ENCODE peak calls at places on chromosomes 11 and 22, in six cellular contexts. One of them, this sample, is unnamed.

GRCh38 chr11:67500818-67501584 is 4.2 kb downstream of the PITPNM1 start:
- DNase-seq in brain microvascular endothelial cell: no peak
- DNase-seq in A549: no peak
- DNase-seq in HFF-Myc: no peak
- DNase-seq in tibial artery: no peak
- DNase-seq in tibial nerve: no peak
- DNase-seq in this sample: no peak

GRCh38 chr11:8928981-8929615 is 3.6 kb downstream of the C11orf16 start:
- DNase-seq in brain microvascular endothelial cell: no peak
- DNase-seq in A549: no peak
- DNase-seq in HFF-Myc: no peak
- DNase-seq in tibial artery: no peak
- DNase-seq in tibial nerve: no peak
- DNase-seq in this sample: no peak

GRCh38 chr22:24059121-24059520 is 48.0 kb downstream of the CABIN1 start:
- DNase-seq in brain microvascular endothelial cell: peak
- DNase-seq in A549: no peak
- DNase-seq in HFF-Myc: peak
- DNase-seq in tibial artery: peak
- DNase-seq in tibial nerve: no peak
- DNase-seq in this sample: no peak

GRCh38 chr22:31556627-31557203 is 60.4 kb downstream of the SFI1 start:
- DNase-seq in brain microvascular endothelial cell: peak
- DNase-seq in A549: peak
- DNase-seq in HFF-Myc: no peak
- DNase-seq in tibial artery: no peak
- DNase-seq in tibial nerve: no peak
- DNase-seq in this sample: no peak

GRCh38 chr11:104965735-104966134 is 2.6 kb downstream of the CASP4 start:
- DNase-seq in brain microvascular endothelial cell: no peak
- DNase-seq in A549: no peak
- DNase-seq in HFF-Myc: no peak
- DNase-seq in tibial artery: no peak
- DNase-seq in tibial nerve: no peak
- DNase-seq in this sample: no peak

GRCh38 chr11:84022221-84022620 is 736.1 kb upstream of the CCDC90B start:
- DNase-seq in brain microvascular endothelial cell: no peak
- DNase-seq in A549: no peak
- DNase-seq in HFF-Myc: no peak
- DNase-seq in tibial artery: no peak
- DNase-seq in tibial nerve: no peak
- DNase-seq in this sample: no peak

GRCh38 chr11:116498161-116498560 is 274.6 kb downstream of the BUD13 start:
- DNase-seq in brain microvascular endothelial cell: no peak
- DNase-seq in A549: no peak
- DNase-seq in HFF-Myc: no peak
- DNase-seq in tibial artery: no peak
- DNase-seq in tibial nerve: no peak
- DNase-seq in this sample: no peak

GRCh38 chr22:22666307-22667091 is 22.1 kb downstream of the GGTLC2 start:
- DNase-seq in brain microvascular endothelial cell: peak
- DNase-seq in A549: peak
- DNase-seq in HFF-Myc: no peak
- DNase-seq in tibial artery: no peak
- DNase-seq in tibial nerve: no peak
- DNase-seq in this sample: no peak

GRCh38 chr11:3000032-3000961 is 8.2 kb upstream of the NAP1L4 start:
- DNase-seq in brain microvascular endothelial cell: peak
- DNase-seq in A549: no peak
- DNase-seq in HFF-Myc: no peak
- DNase-seq in tibial artery: no peak
- DNase-seq in tibial nerve: no peak
- DNase-seq in this sample: no peak

GRCh38 chr11:34827239-34827638 is 88.9 kb downstream of the APIP start:
- DNase-seq in brain microvascular endothelial cell: no peak
- DNase-seq in A549: no peak
- DNase-seq in HFF-Myc: no peak
- DNase-seq in tibial artery: no peak
- DNase-seq in tibial nerve: no peak
- DNase-seq in this sample: no peak

GRCh38 chr22:42884616-42885375 is 27.7 kb upstream of the ARFGAP3 start:
- DNase-seq in brain microvascular endothelial cell: no peak
- DNase-seq in A549: no peak
- DNase-seq in HFF-Myc: no peak
- DNase-seq in tibial artery: no peak
- DNase-seq in tibial nerve: no peak
- DNase-seq in this sample: no peak

GRCh38 chr22:44965171-44965570 is 44.6 kb downstream of the PHF21B start:
- DNase-seq in brain microvascular endothelial cell: no peak
- DNase-seq in A549: no peak
- DNase-seq in HFF-Myc: no peak
- DNase-seq in tibial artery: no peak
- DNase-seq in tibial nerve: no peak
- DNase-seq in this sample: no peak

GRCh38 chr11:86781546-86781945 is 18.8 kb upstream of the PRSS23 start:
- DNase-seq in brain microvascular endothelial cell: no peak
- DNase-seq in A549: no peak
- DNase-seq in HFF-Myc: no peak
- DNase-seq in tibial artery: no peak
- DNase-seq in tibial nerve: no peak
- DNase-seq in this sample: no peak

GRCh38 chr22:27687984-27688545 is 113.5 kb downstream of the MN1 start:
- DNase-seq in brain microvascular endothelial cell: no peak
- DNase-seq in A549: no peak
- DNase-seq in HFF-Myc: no peak
- DNase-seq in tibial artery: no peak
- DNase-seq in tibial nerve: no peak
- DNase-seq in this sample: peak

GRCh38 chr22:22959147-22959827 is 71.7 kb downstream of the IGLL5 start:
- DNase-seq in brain microvascular endothelial cell: peak
- DNase-seq in A549: peak
- DNase-seq in HFF-Myc: peak
- DNase-seq in tibial artery: peak
- DNase-seq in tibial nerve: peak
- DNase-seq in this sample: peak

GRCh38 chr11:87252869-87253268 is 215.1 kb downstream of the TMEM135 start:
- DNase-seq in brain microvascular endothelial cell: no peak
- DNase-seq in A549: no peak
- DNase-seq in HFF-Myc: no peak
- DNase-seq in tibial artery: no peak
- DNase-seq in tibial nerve: no peak
- DNase-seq in this sample: no peak

GRCh38 chr11:250740-251299 is 14.0 kb downstream of the PSMD13 start:
- DNase-seq in brain microvascular endothelial cell: peak
- DNase-seq in A549: peak
- DNase-seq in HFF-Myc: no peak
- DNase-seq in tibial artery: peak
- DNase-seq in tibial nerve: peak
- DNase-seq in this sample: no peak

GRCh38 chr11:69994810-69995209 is 83.3 kb upstream of the ANO1 start:
- DNase-seq in brain microvascular endothelial cell: no peak
- DNase-seq in A549: no peak
- DNase-seq in HFF-Myc: no peak
- DNase-seq in tibial artery: no peak
- DNase-seq in tibial nerve: no peak
- DNase-seq in this sample: no peak

GRCh38 chr11:69992943-69993694 is 85.0 kb upstream of the ANO1 start:
- DNase-seq in brain microvascular endothelial cell: no peak
- DNase-seq in A549: no peak
- DNase-seq in HFF-Myc: no peak
- DNase-seq in tibial artery: no peak
- DNase-seq in tibial nerve: no peak
- DNase-seq in this sample: no peak

GRCh38 chr11:69995697-69996096 is 82.4 kb upstream of the ANO1 start:
- DNase-seq in brain microvascular endothelial cell: no peak
- DNase-seq in A549: no peak
- DNase-seq in HFF-Myc: no peak
- DNase-seq in tibial artery: no peak
- DNase-seq in tibial nerve: no peak
- DNase-seq in this sample: no peak

GRCh38 chr11:69996451-69996850 is 81.7 kb upstream of the ANO1 start:
- DNase-seq in brain microvascular endothelial cell: no peak
- DNase-seq in A549: no peak
- DNase-seq in HFF-Myc: no peak
- DNase-seq in tibial artery: no peak
- DNase-seq in tibial nerve: no peak
- DNase-seq in this sample: no peak

GRCh38 chr11:69992026-69992425 is 86.1 kb upstream of the ANO1 start:
- DNase-seq in brain microvascular endothelial cell: no peak
- DNase-seq in A549: no peak
- DNase-seq in HFF-Myc: no peak
- DNase-seq in tibial artery: no peak
- DNase-seq in tibial nerve: no peak
- DNase-seq in this sample: no peak
- H3K4me3 ChIP-seq in brain microvascular endothelial cell: no peak
- H3K4me3 ChIP-seq in A549: no peak
- H3K4me3 ChIP-seq in HFF-Myc: no peak
- H3K4me3 ChIP-seq in tibial artery: no peak
- H3K4me3 ChIP-seq in tibial nerve: no peak
- H3K4me3 ChIP-seq in this sample: no peak

DNA sequence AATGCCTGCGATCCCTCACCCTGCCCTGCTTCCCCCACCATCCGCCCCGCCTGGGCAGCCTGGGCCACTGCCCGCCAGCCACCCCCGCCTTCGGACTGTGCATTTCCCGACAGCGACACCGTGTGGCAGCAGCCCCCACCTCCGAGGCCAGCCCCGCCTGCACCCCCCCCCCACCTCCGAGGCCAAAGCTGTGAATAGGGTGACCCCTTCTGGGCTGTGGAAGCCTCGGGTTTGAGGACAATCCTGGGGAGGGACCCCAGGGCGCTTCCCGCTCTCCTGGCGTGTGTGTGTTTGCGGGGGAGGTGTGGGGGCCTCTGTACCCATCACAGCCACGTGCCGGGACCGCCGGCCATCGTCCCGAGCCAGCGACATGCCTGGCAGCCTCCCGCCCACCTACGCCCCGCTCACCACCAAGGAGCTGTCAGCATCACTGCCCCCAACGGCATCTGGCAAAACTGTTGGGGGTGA is 33.8 kb upstream of the PPARA start:
- DNase-seq in brain microvascular endothelial cell: peak
- DNase-seq in A549: peak
- DNase-seq in HFF-Myc: peak
- DNase-seq in tibial artery: peak
- DNase-seq in tibial nerve: peak
- DNase-seq in this sample: no peak
- TF ChIP-seq CTCF in brain microvascular endothelial cell: peak
- TF ChIP-seq CTCF in A549: peak
- TF ChIP-seq CTCF in HFF-Myc: peak
- TF ChIP-seq CTCF in tibial artery: peak
- TF ChIP-seq CTCF in tibial nerve: peak
- TF ChIP-seq CTCF in this sample: peak

DNA sequence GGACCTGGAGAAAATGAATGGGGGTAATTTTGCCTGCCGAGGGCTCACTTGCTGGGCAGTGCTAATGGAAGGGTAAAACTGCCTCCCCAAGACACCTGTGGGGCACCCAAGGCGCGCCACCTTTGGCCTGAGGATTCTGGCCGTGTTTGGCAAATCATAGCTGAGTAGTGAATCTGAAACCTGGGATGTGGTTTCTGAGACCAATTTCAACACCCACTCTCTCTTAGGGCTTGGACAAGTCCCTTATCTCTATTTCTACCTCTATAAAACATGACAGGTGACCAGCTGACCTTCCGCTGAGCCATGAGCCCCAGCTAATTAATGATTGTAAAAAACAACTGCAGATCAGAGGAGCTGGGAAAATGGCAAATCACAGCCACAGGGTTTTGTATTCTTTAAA is 1.5 kb upstream of the PACSIN3 start:
- DNase-seq in brain microvascular endothelial cell: no peak
- DNase-seq in A549: no peak
- DNase-seq in HFF-Myc: no peak
- DNase-seq in tibial artery: no peak
- DNase-seq in tibial nerve: no peak
- DNase-seq in this sample: no peak
- H3K4me3 ChIP-seq in brain microvascular endothelial cell: peak
- H3K4me3 ChIP-seq in A549: peak
- H3K4me3 ChIP-seq in HFF-Myc: peak
- H3K4me3 ChIP-seq in tibial artery: peak
- H3K4me3 ChIP-seq in tibial nerve: peak
- H3K4me3 ChIP-seq in this sample: peak

GRCh38 chr11:114953039-114953438 is 274.7 kb downstream of the NXPE2 start:
- DNase-seq in brain microvascular endothelial cell: no peak
- DNase-seq in A549: no peak
- DNase-seq in HFF-Myc: no peak
- DNase-seq in tibial artery: no peak
- DNase-seq in tibial nerve: no peak
- DNase-seq in this sample: no peak
- TF ChIP-seq CTCF in brain microvascular endothelial cell: no peak
- TF ChIP-seq CTCF in A549: no peak
- TF ChIP-seq CTCF in HFF-Myc: no peak
- TF ChIP-seq CTCF in tibial artery: no peak
- TF ChIP-seq CTCF in tibial nerve: no peak
- TF ChIP-seq CTCF in this sample: no peak

DNA sequence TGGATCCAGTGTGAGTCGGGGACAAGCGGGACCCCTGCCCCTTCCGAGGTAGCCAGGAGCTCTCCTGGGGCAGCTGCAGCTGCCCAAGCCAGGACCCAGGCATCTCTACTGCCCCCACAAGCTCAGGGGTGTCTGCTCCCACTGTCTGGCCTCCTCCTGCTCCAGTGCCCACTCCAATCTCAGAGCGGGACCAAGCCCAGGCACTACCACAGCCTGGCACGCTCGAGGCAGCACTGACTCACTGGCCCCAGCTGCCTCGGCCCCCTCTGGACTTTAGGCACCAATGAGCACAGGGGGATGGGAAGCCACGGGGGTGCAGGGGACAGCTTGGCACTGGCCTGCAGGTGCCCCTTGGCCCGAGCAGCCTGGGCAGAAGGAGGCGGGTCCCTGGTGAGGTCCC is 8.2 kb downstream of the IL2RB start:
- DNase-seq in brain microvascular endothelial cell: no peak
- DNase-seq in A549: no peak
- DNase-seq in HFF-Myc: no peak
- DNase-seq in tibial artery: no peak
- DNase-seq in tibial nerve: no peak
- DNase-seq in this sample: no peak
- H3K4me3 ChIP-seq in brain microvascular endothelial cell: no peak
- H3K4me3 ChIP-seq in A549: no peak
- H3K4me3 ChIP-seq in HFF-Myc: no peak
- H3K4me3 ChIP-seq in tibial artery: no peak
- H3K4me3 ChIP-seq in tibial nerve: no peak
- H3K4me3 ChIP-seq in this sample: no peak

GRCh38 chr22:20016734-20017621 is at the start of gene ARVCF:
- DNase-seq in brain microvascular endothelial cell: peak
- DNase-seq in A549: peak
- DNase-seq in HFF-Myc: peak
- DNase-seq in tibial artery: peak
- DNase-seq in tibial nerve: peak
- DNase-seq in this sample: peak
- TF ChIP-seq CTCF in brain microvascular endothelial cell: no peak
- TF ChIP-seq CTCF in A549: no peak
- TF ChIP-seq CTCF in HFF-Myc: no peak
- TF ChIP-seq CTCF in tibial artery: peak
- TF ChIP-seq CTCF in tibial nerve: peak
- TF ChIP-seq CTCF in this sample: peak

DNA sequence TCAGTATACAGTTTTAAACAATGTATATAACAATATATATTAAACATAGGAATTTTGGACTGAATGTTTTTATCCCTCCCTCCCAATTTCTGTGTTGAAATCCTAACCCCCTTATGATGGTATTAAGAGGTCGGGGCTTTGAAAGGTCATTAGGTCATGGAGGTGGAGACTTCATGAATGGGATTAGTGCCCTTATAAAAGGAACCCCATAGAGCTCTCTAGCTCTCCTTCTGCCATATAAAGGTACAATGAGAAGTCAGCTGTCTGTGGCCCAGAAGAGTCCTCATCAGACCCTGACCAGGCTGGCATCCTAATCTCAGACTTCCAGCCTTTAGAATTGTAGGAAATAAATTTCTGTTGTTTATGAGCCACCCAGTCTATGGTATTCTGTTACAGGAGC is 6.5 kb downstream of the NNMT start:
- DNase-seq in brain microvascular endothelial cell: no peak
- DNase-seq in A549: no peak
- DNase-seq in HFF-Myc: no peak
- DNase-seq in tibial artery: no peak
- DNase-seq in tibial nerve: no peak
- DNase-seq in this sample: no peak
- H3K4me3 ChIP-seq in brain microvascular endothelial cell: no peak
- H3K4me3 ChIP-seq in A549: peak
- H3K4me3 ChIP-seq in HFF-Myc: no peak
- H3K4me3 ChIP-seq in tibial artery: peak
- H3K4me3 ChIP-seq in tibial nerve: no peak
- H3K4me3 ChIP-seq in this sample: peak

This sample was measured in epithelial cell of proximal tubule.